ENCODE peak calls at places on chromosomes 11 and 22, in ten cellular contexts. N, C, F, A, L, T, X, Z, K and O are unnamed samples.

GRCh38 chr22:37716708-37717107 is 19.9 kb downstream of the TRIOBP start:
- DNase-seq in X (no peak), L (no peak), T (no peak), N (no peak), A (no peak), Z (no peak), K (no peak), F (no peak), C (no peak), O (no peak)

GRCh38 chr22:47175151-47175760 is 412.8 kb downstream of the TBC1D22A start:
- DNase-seq in T (peak; percentile 57), N (no peak), C (peak; percentile 40), K (peak; percentile 93), F (no peak), L (no peak), Z (peak; percentile 23), X (no peak), A (peak; percentile 39), O (no peak)

GRCh38 chr11:61377461-61378160 is 14.8 kb upstream of the TMEM216 start:
- DNase-seq in N (no peak), L (no peak), C (no peak), Z (no peak), X (no peak), T (no peak), K (peak; percentile 18), A (no peak), F (no peak), O (no peak)

GRCh38 chr22:46075764-46076531 is 74.4 kb upstream of the PPARA start:
- DNase-seq in N (no peak), C (peak; percentile 49), L (no peak), F (no peak), T (peak; percentile 58), K (no peak), X (no peak), Z (peak; percentile 46), A (peak; percentile 63), O (no peak)

GRCh38 chr11:59643390-59643789 is 25.4 kb downstream of the PATL1 start:
- DNase-seq in C (no peak), T (no peak), F (no peak), N (no peak), K (no peak), A (no peak), L (no peak), X (no peak), Z (no peak), O (no peak)

GRCh38 chr11:16678466-16679116 is 59.9 kb upstream of the C11orf58 start:
- DNase-seq in T (no peak), C (no peak), F (no peak), X (no peak), L (no peak), K (no peak), N (peak; percentile 41), A (no peak), Z (no peak), O (no peak)

GRCh38 chr11:6402061-6402470 is 11.8 kb downstream of the SMPD1 start:
- DNase-seq in X (peak; percentile 36), K (no peak), N (no peak), A (no peak), T (no peak), Z (no peak), C (no peak), F (no peak), L (no peak), O (no peak)

GRCh38 chr11:78033040-78033439 is 10.0 kb upstream of the KCTD14 start:
- DNase-seq in T (no peak), K (no peak), A (no peak), L (no peak), F (no peak), Z (no peak), X (no peak), N (no peak), C (no peak), O (no peak)

GRCh38 chr11:8333431-8334401 is 70.0 kb upstream of the LMO1 start:
- DNase-seq in T (no peak), F (no peak), C (no peak), Z (no peak), X (no peak), K (no peak), A (no peak), L (no peak), N (no peak), O (peak; percentile 43)

GRCh38 chr11:40168461-40168860 is 1291.0 kb downstream of the LRRC4C start:
- DNase-seq in Z (no peak), F (no peak), T (no peak), N (no peak), K (no peak), X (no peak), L (no peak), A (no peak), C (no peak), O (no peak)

GRCh38 chr11:46826310-46827044 is 19.6 kb downstream of the CKAP5 start:
- DNase-seq in K (peak; percentile 75), C (peak; percentile 94), X (peak; percentile 50), Z (peak; percentile 95), F (peak; percentile 48), A (peak; percentile 92), L (peak; percentile 93), N (peak; percentile 94), T (peak; percentile 90), O (peak; percentile 91)
- TF ChIP-seq CTCF in K (no peak), C (peak; percentile 21), X (no peak), Z (peak; percentile 9), F (no peak), A (no peak), L (peak; percentile 14), N (no peak), T (no peak), O (no peak)

GRCh38 chr11:64095949-64096348 is 60.2 kb downstream of the FLRT1 start:
- DNase-seq in Z (no peak), N (no peak), X (no peak), F (no peak), T (no peak), A (no peak), C (no peak), K (no peak), L (peak; percentile 51), O (no peak)

GRCh38 chr11:64095286-64095825 is 59.6 kb downstream of the FLRT1 start:
- DNase-seq in F (no peak), L (no peak), C (no peak), X (no peak), Z (no peak), A (no peak), K (peak; percentile 11), N (no peak), T (no peak), O (no peak)

GRCh38 chr11:64092761-64093136 is 57.0 kb downstream of the FLRT1 start:
- DNase-seq in N (no peak), L (no peak), F (no peak), X (no peak), Z (no peak), A (no peak), C (no peak), K (no peak), T (no peak), O (no peak)

GRCh38 chr11:64093233-64094039 is 57.7 kb downstream of the FLRT1 start:
- DNase-seq in T (no peak), K (no peak), X (no peak), L (no peak), F (no peak), N (no peak), C (peak; percentile 54), A (no peak), Z (no peak), O (peak; percentile 37)

GRCh38 chr11:64094463-64095223 is 58.9 kb downstream of the FLRT1 start:
- DNase-seq in L (no peak), Z (no peak), C (no peak), K (peak; percentile 84), F (no peak), N (no peak), A (no peak), T (no peak), X (no peak), O (no peak)
- H3K4me1 ChIP-seq in L (peaks cover 18% of the 10 kb centered on the region), Z (no peaks in the 10 kb centered on the region), C (peaks cover 14% of the 10 kb centered on the region), K (no peaks in the 10 kb centered on the region), F (no peaks in the 10 kb centered on the region), N (peaks cover 9% of the 10 kb centered on the region), A (no peaks in the 10 kb centered on the region), T (peaks cover 26% of the 10 kb centered on the region), X (peaks cover 22% of the 10 kb centered on the region), O (peaks cover 50% of the 10 kb centered on the region)

GRCh38 chr11:73325036-73325981 is 17.2 kb downstream of the ARHGEF17 start:
- DNase-seq in N (no peak), C (no peak), Z (no peak), X (no peak), F (no peak), T (no peak), L (no peak), K (peak; percentile 78), A (peak; percentile 96), O (no peak)

GRCh38 chr11:73324116-73324515 is 16.0 kb downstream of the ARHGEF17 start:
- DNase-seq in A (no peak), N (no peak), T (no peak), Z (no peak), C (no peak), F (no peak), K (no peak), L (no peak), X (no peak), O (no peak)

GRCh38 chr11:73327812-73328364 is 19.8 kb downstream of the ARHGEF17 start:
- DNase-seq in L (no peak), X (no peak), K (no peak), A (no peak), F (no peak), Z (no peak), N (no peak), C (no peak), T (no peak), O (no peak)

GRCh38 chr11:73324665-73325035 is 16.6 kb downstream of the ARHGEF17 start:
- DNase-seq in T (no peak), F (no peak), K (no peak), X (no peak), A (no peak), Z (no peak), C (no peak), N (no peak), L (no peak), O (no peak)

GRCh38 chr11:73326929-73327811 is 19.1 kb downstream of the ARHGEF17 start:
- DNase-seq in Z (no peak), K (peak; percentile 58), N (no peak), A (no peak), C (no peak), L (no peak), T (no peak), X (no peak), F (no peak), O (no peak)
- H3K27ac ChIP-seq in Z (no peak overlapping the region), K (peak overlapping the region; percentile 30), N (no peak overlapping the region), A (peak overlapping the region; percentile 97), C (peak overlapping the region; percentile 63), L (peak overlapping the region; percentile 87), T (peak overlapping the region; percentile 25), X (no peak overlapping the region), F (no peak overlapping the region), O (peak overlapping the region; percentile 12)

DNA sequence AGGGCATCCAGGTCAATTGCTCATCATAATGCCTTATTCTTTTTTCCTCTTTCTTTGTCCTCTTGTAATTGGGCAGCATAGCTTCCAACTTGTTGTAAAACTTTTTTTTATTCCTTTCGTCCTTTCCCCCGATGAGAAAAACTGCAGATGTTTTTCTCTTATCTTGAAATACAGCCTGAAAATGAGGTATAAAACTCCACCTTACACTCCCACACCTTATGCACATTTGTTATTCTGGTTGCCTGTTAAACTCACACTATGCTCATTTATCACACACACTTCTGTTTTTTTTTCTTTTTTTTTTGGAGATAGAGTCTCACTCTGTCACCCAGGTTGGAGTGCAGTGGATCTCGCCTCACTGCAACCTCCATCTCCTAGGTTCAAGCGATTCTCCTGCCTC is 1.9 kb upstream of the OR51A2 start:
- DNase-seq in L (no peak), X (no peak), F (no peak), K (no peak), Z (no peak), N (no peak), A (no peak), T (no peak), C (no peak), O (no peak)
- TF ChIP-seq CTCF in L (no peak), X (no peak), F (no peak), K (no peak), Z (no peak), N (no peak), A (no peak), T (no peak), C (no peak), O (no peak)